ENCODE peak calls at places on chromosome 1, in seven cellular contexts. E, B, M, A, I, Q and X are unnamed samples.

GRCh38 chr1:168763031-168763430 is 34.0 kb upstream of the DPT start:
- DNase-seq in A (no peak), M (no peak), B (no peak), I (no peak), Q (no peak), E (no peak), X (no peak)

GRCh38 chr1:81847063-81847462 is 46.3 kb downstream of the ADGRL2 start:
- DNase-seq in E (no peak), I (no peak), A (no peak), Q (no peak), M (no peak), B (no peak), X (no peak)

GRCh38 chr1:204139952-204140351 is 11.9 kb downstream of the ETNK2 start:
- DNase-seq in M (peak; percentile 77), A (no peak), B (no peak), Q (no peak), I (no peak), E (no peak), X (no peak)

GRCh38 chr1:189596197-189596596 is 881.5 kb downstream of the BRINP3 start:
- DNase-seq in A (no peak), M (no peak), B (no peak), E (no peak), Q (no peak), I (no peak), X (no peak)

GRCh38 chr1:844472-845026 is 79.2 kb upstream of the SAMD11 start:
- DNase-seq in I (no peak), M (no peak), E (no peak), Q (no peak), B (no peak), A (no peak), X (peak; percentile 28)

GRCh38 chr1:177130426-177130825 is 34.1 kb downstream of the ASTN1 start:
- DNase-seq in I (no peak), E (no peak), Q (no peak), A (no peak), B (no peak), M (no peak), X (no peak)

GRCh38 chr1:94011709-94012590 is 102.7 kb upstream of the GCLM start:
- DNase-seq in E (no peak), B (no peak), A (no peak), I (no peak), Q (no peak), M (no peak), X (no peak)

GRCh38 chr1:236144446-236145150 is 2.3 kb downstream of the GPR137B start:
- DNase-seq in Q (no peak), A (no peak), E (no peak), I (no peak), M (no peak), B (no peak), X (no peak)

GRCh38 chr1:20151906-20152598 is 12.9 kb downstream of the PLA2G2F start:
- DNase-seq in M (peak; percentile 80), B (peak; percentile 91), A (peak; percentile 91), Q (peak; percentile 60), I (peak; percentile 84), E (peak; percentile 74), X (peak; percentile 67)

GRCh38 chr1:178143730-178144343 is 49.9 kb downstream of the RASAL2 start:
- DNase-seq in E (no peak), B (no peak), Q (no peak), I (no peak), A (no peak), M (no peak), X (no peak)

GRCh38 chr1:39620659-39621165 is 18.7 kb downstream of the HEYL start:
- DNase-seq in I (peak; percentile 26), B (no peak), M (no peak), A (no peak), E (no peak), Q (no peak), X (no peak)

GRCh38 chr1:24555591-24556413 is at the start of gene NCMAP:
- DNase-seq in I (no peak), M (peak; percentile 81), B (no peak), Q (peak; percentile 45), E (no peak), A (peak; percentile 88), X (peak; percentile 18)

GRCh38 chr1:19123837-19124236 is 86.2 kb downstream of the UBR4 start:
- DNase-seq in E (no peak), I (no peak), Q (no peak), B (no peak), M (no peak), A (no peak), X (no peak)

GRCh38 chr1:91650764-91651163 is 150.1 kb downstream of the CDC7 start:
- DNase-seq in E (peak; percentile 93), A (no peak), I (peak; percentile 80), B (peak; percentile 82), M (no peak), Q (no peak), X (no peak)

GRCh38 chr1:177925006-177925405 is 44.9 kb downstream of the SEC16B start:
- DNase-seq in E (no peak), A (no peak), B (no peak), M (no peak), I (no peak), Q (no peak), X (no peak)

GRCh38 chr1:56223962-56224361 is 355.4 kb downstream of the PLPP3 start:
- DNase-seq in E (no peak), I (no peak), Q (no peak), M (no peak), B (no peak), A (no peak), X (no peak)

GRCh38 chr1:232033285-232033684 is 406.7 kb downstream of the DISC1 start:
- DNase-seq in A (no peak), I (no peak), M (no peak), E (no peak), Q (no peak), B (no peak), X (no peak)

GRCh38 chr1:175968486-175969182 is 225.2 kb upstream of the TNR start:
- DNase-seq in E (no peak), B (no peak), A (no peak), M (no peak), Q (no peak), I (no peak), X (no peak)

GRCh38 chr1:161092621-161093028 is 3.3 kb upstream of the NECTIN4 start:
- DNase-seq in A (no peak), Q (no peak), B (no peak), M (no peak), I (no peak), E (no peak), X (no peak)

GRCh38 chr1:153790282-153790995 is 15.2 kb downstream of the SLC27A3 start:
- DNase-seq in E (peak; percentile 91), B (peak; percentile 91), I (peak; percentile 76), M (peak; percentile 55), A (no peak), Q (no peak), X (no peak)

GRCh38 chr1:209720326-209720725 is 15.7 kb downstream of the HSD11B1 start:
- DNase-seq in M (peak; percentile 70), Q (no peak), I (no peak), A (no peak), E (no peak), B (no peak), X (no peak)

GRCh38 chr1:238029126-238029525 is 138.4 kb upstream of the ZP4 start:
- DNase-seq in A (no peak), M (no peak), I (no peak), Q (no peak), B (no peak), E (no peak), X (no peak)
- H3K4me3 ChIP-seq in A (no peak overlapping the region), M (no peak overlapping the region), I (no peak overlapping the region), Q (no peak overlapping the region), B (no peak overlapping the region), E (no peak overlapping the region), X (no peak overlapping the region)

GRCh38 chr1:30968220-30968971 is 59.8 kb upstream of the SDC3 start:
- DNase-seq in B (no peak), E (no peak), A (no peak), I (no peak), M (peak; percentile 67), Q (no peak), X (no peak)

GRCh38 chr1:30966690-30967369 is 58.3 kb upstream of the SDC3 start:
- DNase-seq in E (no peak), M (no peak), I (no peak), B (no peak), Q (no peak), A (no peak), X (no peak)

GRCh38 chr1:30974536-30974935 is 66.0 kb upstream of the SDC3 start:
- DNase-seq in M (no peak), I (no peak), B (no peak), Q (no peak), E (no peak), A (no peak), X (no peak)

GRCh38 chr1:30965914-30966313 is 57.4 kb upstream of the SDC3 start:
- DNase-seq in M (no peak), I (no peak), B (no peak), A (no peak), Q (no peak), E (no peak), X (no peak)

DNA sequence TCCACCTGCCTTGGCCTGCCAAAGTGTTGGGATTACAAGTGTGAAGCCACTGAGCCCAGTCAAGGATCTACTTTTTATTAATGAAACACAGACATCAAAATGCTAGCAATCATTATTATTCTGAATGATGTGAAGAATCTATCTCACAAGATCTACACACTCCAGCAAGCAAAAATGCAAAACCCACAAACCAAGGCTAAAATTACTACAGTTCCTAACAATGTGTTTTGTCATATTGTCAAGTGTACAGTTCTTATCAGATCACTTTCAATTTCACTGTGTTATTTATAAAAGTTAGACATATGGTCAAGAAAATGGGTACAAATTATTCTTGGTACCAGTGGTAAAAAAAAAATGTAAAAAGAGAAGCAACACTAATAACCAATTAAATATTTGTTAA is 61.3 kb upstream of the SDC3 start:
- DNase-seq in B (no peak), I (no peak), A (no peak), M (no peak), E (no peak), Q (no peak), X (no peak)
- H3K36me3 ChIP-seq in B (peaks cover 3% of the 10 kb centered on the region), I (peaks cover 77% of the 10 kb centered on the region), A (peaks cover 58% of the 10 kb centered on the region), M (peaks cover 42% of the 10 kb centered on the region), E (peaks cover 55% of the 10 kb centered on the region), Q (peaks cover 60% of the 10 kb centered on the region), X (peaks cover 39% of the 10 kb centered on the region)

GRCh38 chr1:208010487-208011079 is 99.7 kb upstream of the CD34 start:
- DNase-seq in I (no peak), A (no peak), Q (no peak), M (no peak), B (no peak), E (no peak), X (no peak)

GRCh38 chr1:208007938-208008342 is 97.0 kb upstream of the CD34 start:
- DNase-seq in M (no peak), Q (no peak), A (no peak), B (no peak), I (no peak), E (no peak), X (no peak)

GRCh38 chr1:208008534-208008933 is 97.6 kb upstream of the CD34 start:
- DNase-seq in M (no peak), A (no peak), I (peak; percentile 36), E (no peak), Q (no peak), B (no peak), X (no peak)

GRCh38 chr1:208009303-208009702 is 98.4 kb upstream of the CD34 start:
- DNase-seq in M (no peak), B (no peak), I (no peak), E (no peak), A (no peak), Q (no peak), X (no peak)

GRCh38 chr1:208010070-208010469 is 99.1 kb upstream of the CD34 start:
- DNase-seq in E (no peak), Q (no peak), B (no peak), A (no peak), I (no peak), M (no peak), X (no peak)
- H3K4me3 ChIP-seq in E (no peak overlapping the region), Q (no peak overlapping the region), B (no peak overlapping the region), A (no peak overlapping the region), I (no peak overlapping the region), M (no peak overlapping the region), X (no peak overlapping the region)

GRCh38 chr1:117110774-117111173 is 10.8 kb downstream of the TRIM45 start:
- DNase-seq in Q (no peak), M (no peak), A (no peak), B (no peak), I (no peak), E (no peak), X (no peak)
- H3K36me3 ChIP-seq in Q (no peaks in the 10 kb centered on the region), M (no peaks in the 10 kb centered on the region), A (no peaks in the 10 kb centered on the region), B (no peaks in the 10 kb centered on the region), I (peaks cover 91% of the 10 kb centered on the region), E (peaks cover 65% of the 10 kb centered on the region), X (no peaks in the 10 kb centered on the region)